ENCODE peak calls at places on chromosomes 5 and 9, in seven cellular contexts. B, N, P, A, T, Z and C are unnamed samples.

GRCh38 chr5:169695025-169695625 is 58.0 kb downstream of the DOCK2 start:
- DNase-seq in P (no peak), T (no peak), N (no peak), B (no peak), A (no peak), Z (peak), C (no peak)

GRCh38 chr5:73496984-73497457 is 1.2 kb upstream of the BTF3 start:
- DNase-seq in A (no peak), B (no peak), P (no peak), Z (peak), T (peak), N (no peak), C (no peak)

GRCh38 chr5:7209583-7210139 is 186.3 kb upstream of the ADCY2 start:
- DNase-seq in B (no peak), T (no peak), A (no peak), Z (peak), P (no peak), N (no peak), C (no peak)

GRCh38 chr5:6733411-6734242 is 20.4 kb downstream of the TENT4A start:
- DNase-seq in T (no peak), A (no peak), B (no peak), N (peak), Z (no peak), P (no peak), C (no peak)

GRCh38 chr5:137791803-137792202 is 37.6 kb upstream of the HNRNPA0 start:
- DNase-seq in B (no peak), P (no peak), A (no peak), Z (peak), T (no peak), N (no peak), C (no peak)

GRCh38 chr9:125757834-125758233 is 10.7 kb downstream of the PBX3 start:
- DNase-seq in Z (no peak), B (no peak), T (no peak), A (no peak), N (no peak), P (no peak), C (no peak)

GRCh38 chr5:59348189-59348588 is 545.3 kb downstream of the PDE4D start:
- DNase-seq in N (no peak), A (no peak), Z (no peak), P (no peak), B (no peak), T (no peak), C (no peak)

GRCh38 chr5:73591102-73591695 is 25.7 kb downstream of the UTP15 start:
- DNase-seq in N (peak), B (peak), A (peak), T (peak), Z (peak), P (no peak), C (peak)

GRCh38 chr9:89606049-89606481 is 1.3 kb downstream of the GADD45G start:
- DNase-seq in Z (peak), P (peak), A (peak), B (peak), T (peak), N (peak), C (no peak)

GRCh38 chr9:136011703-136012496 is 50.7 kb upstream of the UBAC1 start:
- DNase-seq in A (no peak), T (no peak), N (peak), P (peak), B (no peak), Z (peak), C (no peak)

GRCh38 chr5:19719117-19719516 is 268.9 kb downstream of the CDH18 start:
- DNase-seq in T (no peak), A (no peak), P (no peak), Z (no peak), N (no peak), B (no peak), C (no peak)

GRCh38 chr5:37786416-37786815 is 53.4 kb downstream of the GDNF start:
- DNase-seq in T (no peak), P (no peak), N (no peak), B (no peak), A (no peak), Z (no peak), C (no peak)

GRCh38 chr9:82996931-82997330 is 66.0 kb downstream of the RASEF start:
- DNase-seq in N (no peak), T (no peak), Z (no peak), A (no peak), P (no peak), B (no peak), C (no peak)

GRCh38 chr9:70136632-70137031 is 93.0 kb downstream of the MAMDC2 start:
- DNase-seq in B (no peak), Z (peak), N (no peak), A (no peak), P (no peak), T (no peak), C (no peak)

GRCh38 chr9:13109781-13110180 is 169.7 kb downstream of the MPDZ start:
- DNase-seq in B (no peak), N (no peak), A (no peak), P (no peak), T (no peak), Z (no peak), C (no peak)

GRCh38 chr9:23606107-23606506 is 219.9 kb downstream of the ELAVL2 start:
- DNase-seq in T (no peak), N (no peak), B (no peak), Z (no peak), A (no peak), P (no peak), C (no peak)

GRCh38 chr9:109771084-109771483 is 8.9 kb upstream of the PALM2AKAP2 start:
- DNase-seq in Z (peak), B (no peak), P (no peak), N (no peak), A (no peak), T (no peak), C (peak)

GRCh38 chr5:127011961-127012644 is 18.3 kb downstream of the MARCHF3 start:
- DNase-seq in N (no peak), T (no peak), B (no peak), Z (peak), A (no peak), P (no peak), C (no peak)

GRCh38 chr9:95021166-95021886 is 294.8 kb downstream of the AOPEP start:
- DNase-seq in T (no peak), N (no peak), B (no peak), Z (no peak), A (no peak), P (no peak), C (no peak)

GRCh38 chr5:69502375-69503143 is 10.0 kb downstream of the OCLN start:
- DNase-seq in T (no peak), N (no peak), Z (peak), B (no peak), P (no peak), A (no peak), C (peak)

GRCh38 chr9:121574771-121575519 is 75.3 kb upstream of the GGTA1 start:
- DNase-seq in T (no peak), Z (no peak), B (no peak), P (no peak), N (no peak), A (no peak), C (no peak)

GRCh38 chr5:176359658-176360057 is 1.9 kb downstream of the KIAA1191 start:
- DNase-seq in T (no peak), B (no peak), P (no peak), N (no peak), A (no peak), Z (peak), C (no peak)

GRCh38 chr9:98760231-98760630 is 36.1 kb downstream of the ANKS6 start:
- DNase-seq in Z (no peak), B (no peak), N (no peak), A (no peak), P (no peak), T (no peak), C (no peak)

GRCh38 chr5:149777382-149777781 is 47.3 kb downstream of the PPARGC1B start:
- DNase-seq in B (no peak), N (no peak), A (no peak), T (no peak), P (no peak), Z (no peak), C (no peak)

GRCh38 chr5:172448999-172449398 is 5.3 kb downstream of the SH3PXD2B start:
- DNase-seq in B (no peak), Z (no peak), T (no peak), A (no peak), N (no peak), P (no peak), C (no peak)

GRCh38 chr5:135425641-135426040 is 21.5 kb downstream of the DCANP1 start:
- DNase-seq in Z (no peak), N (no peak), A (no peak), T (no peak), P (no peak), B (no peak), C (no peak)

GRCh38 chr9:33921967-33922895 is 105.3 kb downstream of the UBE2R2 start:
- DNase-seq in N (no peak), Z (no peak), P (no peak), B (no peak), A (peak), T (no peak), C (no peak)

GRCh38 chr5:111227805-111228204 is 3.6 kb downstream of the CAMK4 start:
- DNase-seq in B (no peak), A (no peak), T (no peak), N (no peak), Z (peak), P (no peak), C (no peak)

GRCh38 chr9:15505927-15506326 is 4.8 kb downstream of the PSIP1 start:
- DNase-seq in P (no peak), B (peak), A (no peak), Z (no peak), N (no peak), T (no peak), C (no peak)

GRCh38 chr5:181120761-181121160 is 10.2 kb downstream of the OR2V1 start:
- DNase-seq in T (no peak), A (no peak), B (no peak), N (no peak), P (no peak), Z (peak), C (no peak)